ENCODE peak calls at places on chromosomes 2 and 18, in six cellular contexts. H, E, W, C, B and I are unnamed samples.

GRCh38 chr2:31013311-31013710 is 124.9 kb downstream of the GALNT14 start:
- DNase-seq in H (no peak), E (no peak), W (peak; percentile 42), C (no peak), B (no peak), I (no peak)

GRCh38 chr18:75293591-75293990 is 83.0 kb downstream of the TSHZ1 start:
- DNase-seq in H (no peak), E (no peak), W (no peak), C (peak; percentile 84), B (peak; percentile 55), I (peak; percentile 8)

GRCh38 chr2:106094101-106094860 is 99.8 kb downstream of the UXS1 start:
- DNase-seq in H (no peak), E (no peak), W (no peak), C (no peak), B (no peak), I (no peak)

GRCh38 chr2:100959225-100959880 is 42.7 kb upstream of the RPL31 start:
- DNase-seq in H (no peak), E (no peak), W (no peak), C (peak; percentile 75), B (peak; percentile 71), I (peak; percentile 77)

GRCh38 chr2:128531856-128532255 is 213.2 kb upstream of the HS6ST1 start:
- DNase-seq in H (no peak), E (no peak), W (no peak), C (no peak), B (no peak), I (no peak)

GRCh38 chr2:128178650-128179460 is 87.9 kb downstream of the UGGT1 start:
- DNase-seq in H (peak; percentile 78), E (peak; percentile 64), W (no peak), C (peak; percentile 99), B (peak; percentile 82), I (peak; percentile 69)

GRCh38 chr2:127645395-127646291 is at the start of gene GPR17:
- DNase-seq in H (no peak), E (no peak), W (no peak), C (no peak), B (no peak), I (no peak)

GRCh38 chr2:237097326-237097910 is 11.7 kb downstream of the COPS8 start:
- DNase-seq in H (no peak), E (no peak), W (no peak), C (peak; percentile 57), B (peak; percentile 12), I (no peak)

GRCh38 chr18:45334188-45334587 is 281.1 kb upstream of the SLC14A2 start:
- DNase-seq in H (no peak), E (no peak), W (no peak), C (no peak), B (no peak), I (no peak)